ENCODE peak calls at places on chromosome 18, in ten cellular contexts. Y is NCI-H1105 treated with DMSO at 0.1 percent for 48 hours; X is GM03348; Q is GM23338; B is NCI-H226; W is AG09319; M is H7; K is HTR-8/SVneo; J is fibroblast of villous mesenchyme; G is activated CD4-positive, alpha-beta T cell treated with anti-CD3 and anti-CD28 coated beads for 24 hours. H is an unnamed sample.

GRCh38 chr18:73923866-73924265 is 223.8 kb downstream of the FBXO15 start:
- DNase-seq in X (no peak), M (no peak), W (peak), Y (no peak), K (no peak), B (no peak), G (no peak), J (no peak), Q (no peak), H (no peak)

GRCh38 chr18:3214855-3215637 is 4.7 kb downstream of the MYOM1 start:
- DNase-seq in Y (no peak), W (no peak), B (no peak), K (no peak), J (no peak), Q (peak), G (no peak), M (no peak), X (no peak), H (no peak)

GRCh38 chr18:40365526-40365925 is 1589.5 kb upstream of the PIK3C3 start:
- DNase-seq in W (no peak), Q (no peak), M (no peak), Y (no peak), B (no peak), G (no peak), K (no peak), X (no peak), J (no peak), H (no peak)

GRCh38 chr18:27298215-27298804 is 113.2 kb upstream of the CHST9 start:
- DNase-seq in Y (peak), W (no peak), J (no peak), K (no peak), G (no peak), Q (peak), M (peak), X (peak), B (no peak), H (no peak)

GRCh38 chr18:48393170-48393569 is 16.0 kb downstream of the ZBTB7C start:
- DNase-seq in M (no peak), X (no peak), B (no peak), W (no peak), Q (no peak), Y (no peak), K (no peak), G (no peak), J (no peak), H (no peak)

GRCh38 chr18:72375628-72376027 is 168.5 kb downstream of the CBLN2 start:
- DNase-seq in G (no peak), K (no peak), M (no peak), J (peak), W (no peak), B (no peak), X (no peak), Y (no peak), Q (no peak), H (no peak)

GRCh38 chr18:24702001-24702400 is 241.6 kb downstream of the HRH4 start:
- DNase-seq in B (no peak), W (no peak), G (no peak), Q (peak), J (no peak), Y (no peak), X (no peak), M (no peak), K (no peak), H (no peak)

GRCh38 chr18:4208408-4208807 is 246.7 kb downstream of the DLGAP1 start:
- DNase-seq in X (no peak), Y (no peak), J (no peak), G (no peak), K (no peak), Q (no peak), W (no peak), M (no peak), B (no peak), H (no peak)

GRCh38 chr18:74064510-74064909 is 83.1 kb downstream of the FBXO15 start:
- DNase-seq in M (no peak), Y (no peak), X (no peak), G (no peak), K (no peak), B (no peak), W (no peak), Q (no peak), J (no peak), H (peak)

GRCh38 chr18:500556-501405 is at the start of gene COLEC12:
- DNase-seq in K (no peak), W (no peak), J (peak), Y (no peak), X (peak), M (peak), G (no peak), B (no peak), Q (peak), H (peak)

GRCh38 chr18:3526421-3527354 is 76.7 kb downstream of the TGIF1 start:
- DNase-seq in Q (peak), J (peak), X (peak), M (peak), G (no peak), B (no peak), K (no peak), Y (peak), W (no peak), H (peak)

GRCh38 chr18:70377857-70378701 is 89.2 kb downstream of the SOCS6 start:
- DNase-seq in B (no peak), J (no peak), X (no peak), K (no peak), Y (no peak), Q (no peak), G (no peak), W (no peak), M (no peak), H (no peak)

GRCh38 chr18:50706199-50706598 is 113.6 kb downstream of the MRO start:
- DNase-seq in J (no peak), G (no peak), Y (peak), X (no peak), W (no peak), B (no peak), M (no peak), K (no peak), Q (no peak), H (no peak)

GRCh38 chr18:5237723-5238370 is 40.8 kb upstream of the AKAIN1 start:
- DNase-seq in J (peak), M (peak), Q (peak), B (peak), Y (peak), K (peak), W (peak), X (peak), G (peak), H (peak)

GRCh38 chr18:13136056-13136688 is 82.4 kb upstream of the LDLRAD4 start:
- DNase-seq in J (no peak), G (no peak), M (peak), B (no peak), W (no peak), K (no peak), X (no peak), Y (peak), Q (no peak), H (no peak)

GRCh38 chr18:48836231-48836805 is 114.4 kb downstream of the SMAD7 start:
- DNase-seq in B (no peak), X (no peak), K (no peak), Y (no peak), G (no peak), Q (no peak), W (no peak), M (no peak), J (no peak), H (no peak)

GRCh38 chr18:3380384-3380961 is 69.5 kb upstream of the TGIF1 start:
- DNase-seq in K (peak), X (peak), G (no peak), J (peak), M (no peak), W (no peak), Y (no peak), Q (no peak), B (no peak), H (peak)

GRCh38 chr18:56257215-56257614 is 381.2 kb downstream of the TXNL1 start:
- DNase-seq in J (peak), W (no peak), B (peak), M (no peak), G (no peak), Y (no peak), Q (no peak), X (peak), K (peak), H (peak)

GRCh38 chr18:5238371-5238758 is 41.3 kb upstream of the AKAIN1 start:
- DNase-seq in M (peak), K (no peak), W (peak), Q (peak), Y (no peak), X (peak), J (no peak), B (no peak), G (peak), H (peak)

GRCh38 chr18:22914633-22915032 is 18.5 kb upstream of the RBBP8 start:
- DNase-seq in J (no peak), Q (peak), G (no peak), B (no peak), X (no peak), K (no peak), W (no peak), M (no peak), Y (peak), H (no peak)

GRCh38 chr18:45793295-45793965 is 32.0 kb upstream of the SIGLEC15 start:
- DNase-seq in J (peak), G (no peak), W (peak), X (peak), K (peak), M (no peak), Y (no peak), B (peak), Q (peak), H (peak)

GRCh38 chr18:31555971-31556747 is 35.5 kb upstream of the TTR start:
- DNase-seq in K (peak), X (peak), W (peak), Y (peak), M (peak), B (no peak), G (no peak), J (peak), Q (peak), H (peak)

GRCh38 chr18:25594351-25594750 is 242.4 kb upstream of the ZNF521 start:
- DNase-seq in G (no peak), J (peak), Q (no peak), Y (no peak), M (no peak), B (no peak), K (no peak), X (no peak), W (no peak), H (peak)

GRCh38 chr18:74562775-74563174 is 28.5 kb downstream of the CNDP1 start:
- DNase-seq in B (no peak), J (no peak), K (no peak), X (no peak), M (no peak), G (no peak), W (no peak), Q (no peak), Y (no peak), H (no peak)

H was measured in mesenchymal stem cell.